ENCODE peak calls at places on chromosome 4, in nine cellular contexts. P is neuronal stem cell, V is OCI-LY7, O is H1, S is GM23338, L is H9, F is PC-3, A is mammary epithelial cell, C is IMR-90. Y is an unnamed sample.

GRCh38 chr4:86816463-86817107 is 32.6 kb downstream of the SLC10A6 start:
- DNase-seq in P (no peak), V (no peak), O (no peak), S (no peak), L (no peak), F (no peak), A (no peak), C (peak), Y (no peak)

GRCh38 chr4:95867919-95868318 is 28.0 kb downstream of the PDHA2 start:
- DNase-seq in P (no peak), V (peak), O (no peak), S (peak), L (no peak), F (peak), A (no peak), C (no peak), Y (peak)

GRCh38 chr4:89838005-89838404 is 1.0 kb upstream of the SNCA start:
- DNase-seq in P (no peak), V (no peak), O (no peak), S (peak), L (no peak), F (no peak), A (peak), C (no peak), Y (peak)

GRCh38 chr4:167903291-167903721 is 189.0 kb upstream of the ANXA10 start:
- DNase-seq in P (no peak), V (no peak), O (no peak), S (no peak), L (no peak), F (peak), A (peak), C (peak), Y (no peak)

GRCh38 chr4:6123116-6123515 is 77.2 kb downstream of the JAKMIP1 start:
- DNase-seq in P (no peak), V (no peak), O (no peak), S (no peak), L (no peak), F (no peak), A (no peak), C (no peak), Y (no peak)

GRCh38 chr4:82934441-82934840 is 33.9 kb downstream of the THAP9 start:
- DNase-seq in P (no peak), V (no peak), O (no peak), S (no peak), L (no peak), F (no peak), A (no peak), C (no peak), Y (no peak)

GRCh38 chr4:186723207-186724047 is at the start of gene FAT1:
- DNase-seq in P (peak), V (no peak), O (no peak), S (peak), L (peak), F (peak), A (peak), C (peak), Y (peak)

GRCh38 chr4:9898596-9899345 is 117.3 kb downstream of the DRD5 start:
- DNase-seq in P (peak), V (no peak), O (peak), S (peak), L (peak), F (peak), A (peak), C (peak), Y (peak)

GRCh38 chr4:52106701-52107100 is 55.6 kb downstream of the SPATA18 start:
- DNase-seq in P (no peak), V (no peak), O (no peak), S (peak), L (no peak), F (no peak), A (no peak), C (no peak), Y (no peak)

GRCh38 chr4:38131371-38132139 is 171.4 kb downstream of the PTTG2 start:
- DNase-seq in P (peak), V (no peak), O (peak), S (peak), L (peak), F (no peak), A (peak), C (no peak), Y (peak)

GRCh38 chr4:161952382-161952781 is 211.4 kb downstream of the FSTL5 start:
- DNase-seq in P (no peak), V (no peak), O (no peak), S (no peak), L (no peak), F (peak), A (no peak), C (no peak), Y (no peak)

GRCh38 chr4:119939066-119939995 is 127.3 kb downstream of the MAD2L1 start:
- DNase-seq in P (no peak), V (no peak), O (no peak), S (no peak), L (no peak), F (no peak), A (no peak), C (peak), Y (no peak)

GRCh38 chr4:95086532-95086931 is 328.8 kb downstream of the BMPR1B start:
- DNase-seq in P (no peak), V (no peak), O (no peak), S (no peak), L (no peak), F (peak), A (peak), C (no peak), Y (no peak)

GRCh38 chr4:98599617-98600016 is 58.8 kb downstream of the TSPAN5 start:
- DNase-seq in P (no peak), V (no peak), O (no peak), S (no peak), L (no peak), F (no peak), A (peak), C (no peak), Y (no peak)

GRCh38 chr4:178602833-178603232 is 1160.6 kb upstream of the AGA start:
- DNase-seq in P (no peak), V (no peak), O (no peak), S (no peak), L (no peak), F (no peak), A (no peak), C (no peak), Y (no peak)

GRCh38 chr4:169342906-169343560 is 72.3 kb upstream of the SH3RF1 start:
- DNase-seq in P (no peak), V (no peak), O (no peak), S (no peak), L (no peak), F (peak), A (peak), C (peak), Y (no peak)

GRCh38 chr4:146522862-146523205 is 1.1 kb upstream of the SLC10A7 start:
- DNase-seq in P (no peak), V (peak), O (no peak), S (peak), L (no peak), F (peak), A (peak), C (peak), Y (no peak)

GRCh38 chr4:76881375-76881774 is 16.6 kb downstream of the SOWAHB start:
- DNase-seq in P (no peak), V (no peak), O (no peak), S (peak), L (peak), F (peak), A (peak), C (no peak), Y (no peak)

GRCh38 chr4:138003248-138003647 is 238.9 kb downstream of the SLC7A11 start:
- DNase-seq in P (no peak), V (no peak), O (no peak), S (no peak), L (no peak), F (no peak), A (no peak), C (peak), Y (no peak)

GRCh38 chr4:151100517-151100916 is 1.1 kb downstream of the RPS3A start:
- DNase-seq in P (no peak), V (peak), O (no peak), S (no peak), L (no peak), F (no peak), A (no peak), C (no peak), Y (no peak)

GRCh38 chr4:72974694-72975487 is 94.6 kb downstream of the COX18 start:
- DNase-seq in P (no peak), V (no peak), O (no peak), S (no peak), L (no peak), F (peak), A (peak), C (peak), Y (no peak)

GRCh38 chr4:53450773-53451172 is 73.3 kb downstream of the FIP1L1 start:
- DNase-seq in P (no peak), V (no peak), O (no peak), S (peak), L (peak), F (no peak), A (peak), C (peak), Y (no peak)

GRCh38 chr4:37892641-37893040 is 1.8 kb downstream of the TBC1D1 start:
- DNase-seq in P (no peak), V (peak), O (no peak), S (no peak), L (no peak), F (no peak), A (no peak), C (no peak), Y (no peak)

GRCh38 chr4:145531193-145531592 is 49.5 kb downstream of the SMAD1 start:
- DNase-seq in P (no peak), V (peak), O (no peak), S (no peak), L (no peak), F (no peak), A (no peak), C (no peak), Y (no peak)

GRCh38 chr4:89661490-89661889 is 175.5 kb downstream of the SNCA start:
- DNase-seq in P (no peak), V (no peak), O (no peak), S (peak), L (no peak), F (peak), A (peak), C (peak), Y (peak)

GRCh38 chr4:129358571-129358970 is 262.6 kb downstream of the C4orf33 start:
- DNase-seq in P (no peak), V (no peak), O (no peak), S (no peak), L (no peak), F (peak), A (peak), C (peak), Y (no peak)

GRCh38 chr4:29900336-29900735 is 819.8 kb upstream of the PCDH7 start:
- DNase-seq in P (no peak), V (no peak), O (no peak), S (no peak), L (no peak), F (peak), A (peak), C (peak), Y (no peak)

GRCh38 chr4:13876151-13876550 is 248.6 kb upstream of the BOD1L1 start:
- DNase-seq in P (no peak), V (no peak), O (no peak), S (no peak), L (no peak), F (no peak), A (no peak), C (no peak), Y (no peak)

GRCh38 chr4:155478336-155478825 is 101.6 kb upstream of the MAP9 start:
- DNase-seq in P (no peak), V (no peak), O (no peak), S (no peak), L (no peak), F (peak), A (no peak), C (peak), Y (no peak)

GRCh38 chr4:55499495-55499894 is 47.2 kb downstream of the CLOCK start:
- DNase-seq in P (no peak), V (no peak), O (no peak), S (peak), L (no peak), F (no peak), A (no peak), C (no peak), Y (peak)

GRCh38 chr4:94519019-94519418 is 67.3 kb downstream of the PDLIM5 start:
- DNase-seq in P (no peak), V (no peak), O (no peak), S (no peak), L (no peak), F (no peak), A (no peak), C (no peak), Y (no peak)

GRCh38 chr4:110654254-110654635 is 31.4 kb upstream of the PITX2 start:
- DNase-seq in P (no peak), V (no peak), O (no peak), S (no peak), L (no peak), F (no peak), A (no peak), C (peak), Y (no peak)

GRCh38 chr4:74964311-74964710 is 31.4 kb downstream of the PARM1 start:
- DNase-seq in P (no peak), V (no peak), O (no peak), S (no peak), L (no peak), F (no peak), A (no peak), C (no peak), Y (no peak)

GRCh38 chr4:87066403-87067119 is 131.8 kb downstream of the AFF1 start:
- DNase-seq in P (no peak), V (no peak), O (no peak), S (no peak), L (no peak), F (no peak), A (no peak), C (no peak), Y (peak)

GRCh38 chr4:148065069-148065468 is 333.2 kb downstream of the ARHGAP10 start:
- DNase-seq in P (no peak), V (no peak), O (no peak), S (no peak), L (no peak), F (no peak), A (peak), C (peak), Y (no peak)

GRCh38 chr4:170497105-170497504 is 407.3 kb upstream of the AADAT start:
- DNase-seq in P (no peak), V (no peak), O (no peak), S (peak), L (peak), F (peak), A (peak), C (no peak), Y (peak)
- H2AFZ ChIP-seq in P (peak), V (no peak), O (peak), S (peak), L (no peak), F (peak), A (peak), C (no peak), Y (no peak)

GRCh38 chr4:176439611-176440010 is 119.8 kb downstream of the SPCS3 start:
- DNase-seq in P (no peak), V (no peak), O (no peak), S (no peak), L (no peak), F (no peak), A (no peak), C (no peak), Y (no peak)

GRCh38 chr4:176437756-176438155 is 118.0 kb downstream of the SPCS3 start:
- DNase-seq in P (no peak), V (no peak), O (no peak), S (no peak), L (no peak), F (peak), A (peak), C (peak), Y (no peak)

GRCh38 chr4:176435891-176436499 is 116.2 kb downstream of the SPCS3 start:
- DNase-seq in P (no peak), V (no peak), O (no peak), S (no peak), L (no peak), F (no peak), A (no peak), C (peak), Y (no peak)

GRCh38 chr4:176436500-176436973 is 116.8 kb downstream of the SPCS3 start:
- DNase-seq in P (no peak), V (peak), O (no peak), S (no peak), L (no peak), F (peak), A (peak), C (peak), Y (no peak)

DNA sequence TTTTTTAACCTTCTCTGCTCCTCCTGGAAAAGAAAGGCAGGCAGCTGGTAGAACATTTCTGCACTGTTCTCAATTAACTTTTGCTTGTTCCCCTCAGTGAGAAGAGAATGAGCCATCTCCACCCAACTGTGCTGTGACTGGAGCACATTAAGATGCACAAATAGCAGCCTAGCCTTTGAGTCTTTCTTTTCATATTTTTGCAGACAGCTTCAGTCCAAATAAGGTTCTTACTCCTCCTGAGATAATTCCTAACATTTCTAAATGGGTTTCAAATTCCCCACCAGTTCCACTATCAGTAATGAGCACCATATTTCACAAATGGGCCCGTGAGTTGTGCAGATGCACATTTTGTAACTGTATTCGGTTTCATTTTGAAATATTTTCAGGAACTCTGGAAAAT is 118.6 kb downstream of the SPCS3 start:
- DNase-seq in P (no peak), V (no peak), O (no peak), S (no peak), L (no peak), F (no peak), A (no peak), C (no peak), Y (no peak)
- H2AFZ ChIP-seq in P (no peak), V (no peak), O (no peak), S (no peak), L (no peak), F (no peak), A (no peak), C (no peak), Y (no peak)

GRCh38 chr4:109186458-109186945 is 116.0 kb downstream of the COL25A1 start:
- DNase-seq in P (no peak), V (no peak), O (no peak), S (no peak), L (no peak), F (no peak), A (no peak), C (no peak), Y (no peak)
- H2AFZ ChIP-seq in P (no peak), V (no peak), O (no peak), S (no peak), L (no peak), F (no peak), A (no peak), C (no peak), Y (no peak)

DNA sequence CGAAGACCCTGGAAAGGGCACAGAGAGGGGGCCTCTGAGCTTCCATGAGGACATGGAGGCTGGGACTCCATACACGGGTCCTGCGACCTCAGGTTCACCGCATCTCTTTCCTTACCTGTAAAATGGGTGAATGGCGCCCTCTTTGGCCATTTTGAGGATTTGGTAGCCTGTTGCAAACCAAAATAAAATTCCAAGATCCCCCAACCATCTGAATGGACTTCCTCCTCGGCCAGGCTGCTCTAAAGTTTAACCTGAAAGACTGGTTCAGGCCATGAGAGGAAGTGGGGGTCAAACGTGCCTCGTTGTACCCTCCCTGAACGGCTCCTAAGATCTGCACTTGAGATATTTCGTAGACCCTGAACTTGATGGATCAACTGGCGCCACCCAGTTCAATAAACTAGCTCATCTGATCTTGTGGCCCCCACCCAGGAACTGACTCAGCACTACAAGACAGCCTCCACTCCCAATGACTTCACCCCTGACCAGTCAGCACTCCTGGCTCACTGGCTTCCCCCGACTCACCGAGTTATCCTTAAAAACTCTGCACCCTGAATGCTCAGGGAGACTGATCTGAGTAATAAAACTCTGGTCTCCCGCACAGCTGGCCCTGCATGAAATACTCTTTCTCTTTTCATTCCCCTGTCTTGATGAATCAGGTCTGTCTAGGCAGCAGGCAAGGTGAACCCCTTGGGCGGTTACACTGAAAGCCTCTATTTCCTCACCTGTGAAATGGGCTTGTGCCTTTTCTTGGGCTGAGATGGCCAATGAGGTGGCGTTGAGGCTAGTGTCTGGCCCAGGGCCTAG is 32.9 kb upstream of the GPR78 start:
- DNase-seq in P (peak), V (peak), O (peak), S (peak), L (peak), F (peak), A (peak), C (peak), Y (peak)
- H2AFZ ChIP-seq in P (no peak), V (no peak), O (peak), S (peak), L (no peak), F (peak), A (no peak), C (no peak), Y (no peak)

GRCh38 chr4:172982151-172982590 is 186.4 kb upstream of the GALNT7 start:
- DNase-seq in P (no peak), V (no peak), O (no peak), S (no peak), L (no peak), F (peak), A (peak), C (peak), Y (no peak)
- H2AFZ ChIP-seq in P (peak), V (no peak), O (peak), S (peak), L (no peak), F (no peak), A (no peak), C (peak), Y (no peak)

GRCh38 chr4:154292589-154292988 is 199.0 kb downstream of the DCHS2 start:
- DNase-seq in P (no peak), V (peak), O (no peak), S (peak), L (no peak), F (no peak), A (no peak), C (no peak), Y (no peak)
- H2AFZ ChIP-seq in P (no peak), V (no peak), O (no peak), S (no peak), L (no peak), F (no peak), A (no peak), C (no peak), Y (no peak)

DNA sequence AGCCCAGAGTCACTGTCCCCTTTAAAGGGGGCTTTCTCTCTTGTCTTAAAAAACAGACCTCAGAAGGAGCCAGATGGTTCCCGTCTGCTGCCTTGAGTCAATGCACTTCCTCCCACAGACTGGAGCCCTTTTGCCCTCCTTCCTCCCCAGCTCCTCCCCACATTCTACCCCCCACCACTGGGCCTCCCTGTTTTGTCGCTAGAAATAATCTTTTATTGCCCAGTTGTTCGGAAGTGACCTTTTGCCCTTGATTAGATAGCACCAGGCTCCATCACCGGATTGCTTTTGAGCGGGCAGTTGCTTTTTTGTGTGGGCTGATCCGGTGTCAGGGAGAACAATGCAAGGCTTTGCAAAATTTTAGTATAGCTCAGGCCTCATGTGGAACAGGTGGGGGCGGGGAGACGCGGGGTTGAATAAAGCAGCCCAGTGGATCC is 47.7 kb downstream of the SPRY1 start:
- DNase-seq in P (peak), V (peak), O (peak), S (peak), L (peak), F (no peak), A (no peak), C (peak), Y (peak)
- H2AFZ ChIP-seq in P (no peak), V (peak), O (peak), S (peak), L (peak), F (no peak), A (peak), C (peak), Y (no peak)

GRCh38 chr4:174503079-174503724 is 19.1 kb downstream of the HPGD start:
- DNase-seq in P (no peak), V (no peak), O (no peak), S (no peak), L (no peak), F (peak), A (peak), C (no peak), Y (no peak)
- H2AFZ ChIP-seq in P (no peak), V (no peak), O (no peak), S (no peak), L (no peak), F (peak), A (peak), C (no peak), Y (no peak)